ENCODE peak calls at places on chromosomes 3 and 15, in seven cellular contexts. One of them, this sample, is unnamed.

GRCh38 chr15:67189326-67190051 is 65.0 kb downstream of the AAGAB start:
- DNase-seq in NCI-H1417: no peak
- DNase-seq in NCI-H1694: no peak
- DNase-seq in GM12865: no peak
- DNase-seq in AG04450: no peak
- DNase-seq in osteocyte: peak
- DNase-seq in adrenal gland: peak
- DNase-seq in this sample: no peak

GRCh38 chr3:38345879-38346583 is 554 bp upstream of the XYLB start:
- DNase-seq in osteocyte: peak
- DNase-seq in NCI-H1694: no peak
- DNase-seq in NCI-H1417: no peak
- DNase-seq in adrenal gland: no peak
- DNase-seq in AG04450: no peak
- DNase-seq in GM12865: no peak
- DNase-seq in this sample: no peak

GRCh38 chr3:36319683-36320082 is 60.6 kb upstream of the STAC start:
- DNase-seq in osteocyte: no peak
- DNase-seq in GM12865: no peak
- DNase-seq in NCI-H1694: no peak
- DNase-seq in adrenal gland: no peak
- DNase-seq in AG04450: no peak
- DNase-seq in NCI-H1417: no peak
- DNase-seq in this sample: no peak

GRCh38 chr3:191339313-191339917 is 9.1 kb upstream of the UTS2B start:
- DNase-seq in GM12865: no peak
- DNase-seq in NCI-H1694: no peak
- DNase-seq in adrenal gland: no peak
- DNase-seq in NCI-H1417: no peak
- DNase-seq in AG04450: no peak
- DNase-seq in osteocyte: no peak
- DNase-seq in this sample: no peak

GRCh38 chr3:39349080-39349479 is 19.6 kb downstream of the CCR8 start:
- DNase-seq in NCI-H1417: peak
- DNase-seq in osteocyte: no peak
- DNase-seq in GM12865: no peak
- DNase-seq in adrenal gland: no peak
- DNase-seq in NCI-H1694: no peak
- DNase-seq in AG04450: no peak
- DNase-seq in this sample: no peak

GRCh38 chr15:51318382-51319150 is 19.8 kb downstream of the CYP19A1 start:
- DNase-seq in GM12865: no peak
- DNase-seq in NCI-H1417: no peak
- DNase-seq in AG04450: no peak
- DNase-seq in adrenal gland: peak
- DNase-seq in osteocyte: no peak
- DNase-seq in NCI-H1694: no peak
- DNase-seq in this sample: peak

GRCh38 chr3:40504636-40505430 is 1.0 kb upstream of the ZNF620 start:
- DNase-seq in NCI-H1417: no peak
- DNase-seq in AG04450: peak
- DNase-seq in adrenal gland: peak
- DNase-seq in GM12865: no peak
- DNase-seq in NCI-H1694: no peak
- DNase-seq in osteocyte: no peak
- DNase-seq in this sample: peak

GRCh38 chr3:14405120-14405885 is 2.9 kb downstream of the SLC6A6 start:
- DNase-seq in AG04450: no peak
- DNase-seq in osteocyte: no peak
- DNase-seq in GM12865: no peak
- DNase-seq in NCI-H1417: no peak
- DNase-seq in NCI-H1694: no peak
- DNase-seq in adrenal gland: no peak
- DNase-seq in this sample: peak

GRCh38 chr3:149610351-149611105 is 47.3 kb downstream of the WWTR1 start:
- DNase-seq in osteocyte: no peak
- DNase-seq in AG04450: no peak
- DNase-seq in NCI-H1694: no peak
- DNase-seq in NCI-H1417: no peak
- DNase-seq in adrenal gland: no peak
- DNase-seq in GM12865: no peak
- DNase-seq in this sample: peak

GRCh38 chr15:69626095-69627066 is 173.8 kb downstream of the RPLP1 start:
- DNase-seq in adrenal gland: no peak
- DNase-seq in NCI-H1694: no peak
- DNase-seq in GM12865: no peak
- DNase-seq in NCI-H1417: no peak
- DNase-seq in AG04450: no peak
- DNase-seq in osteocyte: peak
- DNase-seq in this sample: peak

GRCh38 chr15:27863000-27863399 is 236.1 kb downstream of the OCA2 start:
- DNase-seq in GM12865: no peak
- DNase-seq in osteocyte: peak
- DNase-seq in NCI-H1417: no peak
- DNase-seq in adrenal gland: no peak
- DNase-seq in NCI-H1694: no peak
- DNase-seq in AG04450: no peak
- DNase-seq in this sample: no peak

GRCh38 chr15:98658831-98659699 is 10.7 kb downstream of the IGF1R start:
- DNase-seq in NCI-H1417: peak
- DNase-seq in GM12865: peak
- DNase-seq in AG04450: no peak
- DNase-seq in NCI-H1694: no peak
- DNase-seq in adrenal gland: no peak
- DNase-seq in osteocyte: no peak
- DNase-seq in this sample: peak

GRCh38 chr3:57007513-57008415 is 52.7 kb upstream of the SPATA12 start:
- DNase-seq in NCI-H1417: no peak
- DNase-seq in osteocyte: no peak
- DNase-seq in AG04450: peak
- DNase-seq in GM12865: no peak
- DNase-seq in NCI-H1694: no peak
- DNase-seq in adrenal gland: peak
- DNase-seq in this sample: peak

GRCh38 chr15:74156018-74156417 is 17.5 kb upstream of the ISLR start:
- DNase-seq in GM12865: no peak
- DNase-seq in adrenal gland: no peak
- DNase-seq in NCI-H1417: no peak
- DNase-seq in osteocyte: no peak
- DNase-seq in NCI-H1694: no peak
- DNase-seq in AG04450: no peak
- DNase-seq in this sample: no peak

GRCh38 chr3:185979721-185980121 is 41.9 kb upstream of the TRA2B start:
- DNase-seq in osteocyte: no peak
- DNase-seq in GM12865: no peak
- DNase-seq in NCI-H1694: no peak
- DNase-seq in adrenal gland: no peak
- DNase-seq in AG04450: no peak
- DNase-seq in NCI-H1417: no peak
- DNase-seq in this sample: peak

GRCh38 chr3:120404876-120405275 is 45.9 kb downstream of the FSTL1 start:
- DNase-seq in AG04450: no peak
- DNase-seq in GM12865: no peak
- DNase-seq in adrenal gland: no peak
- DNase-seq in NCI-H1417: no peak
- DNase-seq in NCI-H1694: no peak
- DNase-seq in osteocyte: no peak
- DNase-seq in this sample: no peak

GRCh38 chr3:190122198-190122771 is 1.6 kb upstream of the P3H2 start:
- DNase-seq in NCI-H1417: no peak
- DNase-seq in osteocyte: no peak
- DNase-seq in adrenal gland: no peak
- DNase-seq in GM12865: no peak
- DNase-seq in NCI-H1694: no peak
- DNase-seq in AG04450: no peak
- DNase-seq in this sample: no peak

GRCh38 chr3:187979543-187979942 is 174.4 kb upstream of the LPP start:
- DNase-seq in osteocyte: no peak
- DNase-seq in adrenal gland: no peak
- DNase-seq in AG04450: no peak
- DNase-seq in NCI-H1694: no peak
- DNase-seq in NCI-H1417: no peak
- DNase-seq in GM12865: no peak
- DNase-seq in this sample: no peak

GRCh38 chr15:70569139-70569717 is 194.1 kb downstream of the UACA start:
- DNase-seq in AG04450: peak
- DNase-seq in GM12865: peak
- DNase-seq in adrenal gland: peak
- DNase-seq in NCI-H1694: no peak
- DNase-seq in NCI-H1417: no peak
- DNase-seq in osteocyte: no peak
- DNase-seq in this sample: peak

GRCh38 chr3:66797916-66798560 is 200.1 kb upstream of the KBTBD8 start:
- DNase-seq in NCI-H1694: no peak
- DNase-seq in NCI-H1417: no peak
- DNase-seq in adrenal gland: peak
- DNase-seq in AG04450: peak
- DNase-seq in osteocyte: peak
- DNase-seq in GM12865: no peak
- DNase-seq in this sample: peak

GRCh38 chr3:5226783-5227182 is 39.3 kb downstream of the EDEM1 start:
- DNase-seq in GM12865: peak
- DNase-seq in NCI-H1694: no peak
- DNase-seq in AG04450: no peak
- DNase-seq in adrenal gland: no peak
- DNase-seq in NCI-H1417: no peak
- DNase-seq in osteocyte: no peak
- DNase-seq in this sample: peak

GRCh38 chr3:69997486-69998307 is 1.8 kb upstream of the SAMMSON start:
- DNase-seq in osteocyte: no peak
- DNase-seq in NCI-H1417: no peak
- DNase-seq in GM12865: no peak
- DNase-seq in AG04450: no peak
- DNase-seq in adrenal gland: no peak
- DNase-seq in NCI-H1694: no peak
- DNase-seq in this sample: peak

GRCh38 chr3:108218811-108219210 is 3.4 kb downstream of the IFT57 start:
- DNase-seq in NCI-H1694: no peak
- DNase-seq in adrenal gland: no peak
- DNase-seq in NCI-H1417: no peak
- DNase-seq in GM12865: no peak
- DNase-seq in AG04450: no peak
- DNase-seq in osteocyte: no peak
- DNase-seq in this sample: peak